ENCODE peak calls at places on chromosomes 2 and 18, in five cellular contexts. Z is NCI-H1105; E is AG20443; M is stimulated activated CD4-positive, alpha-beta T cell treated with anti-CD3 and anti-CD28 coated beads, Interleukin-15, amount 100 ng/mL, for 1 hour; L is cardiac muscle cell. F is an unnamed sample.

GRCh38 chr2:217551229-217551909 is 451.4 kb downstream of the TNS1 start:
- DNase-seq in Z (no peak), E (peak; percentile 81), M (no peak), L (peak; percentile 39), F (no peak)

GRCh38 chr2:237128026-237128703 is 42.5 kb downstream of the COPS8 start:
- DNase-seq in Z (no peak), E (peak; percentile 96), M (peak; percentile 14), L (no peak), F (no peak)

GRCh38 chr2:153939124-153939796 is 67.5 kb downstream of the GALNT13 start:
- DNase-seq in Z (no peak), E (no peak), M (no peak), L (no peak), F (no peak)

GRCh38 chr2:102615620-102616436 is 3.5 kb upstream of the SLC9A2 start:
- DNase-seq in Z (peak; percentile 37), E (peak; percentile 87), M (peak; percentile 14), L (peak; percentile 80), F (peak; percentile 37)

GRCh38 chr2:190199109-190199508 is 120.5 kb downstream of the HIBCH start:
- DNase-seq in Z (no peak), E (no peak), M (no peak), L (no peak), F (no peak)

GRCh38 chr2:128756372-128756730 is 437.7 kb upstream of the HS6ST1 start:
- DNase-seq in Z (no peak), E (no peak), M (no peak), L (peak; percentile 58), F (no peak)

GRCh38 chr18:22172594-22173049 is 3.2 kb downstream of the GATA6 start:
- DNase-seq in Z (no peak), E (no peak), M (no peak), L (peak; percentile 37), F (no peak)

GRCh38 chr18:3653263-3653858 is 203.4 kb downstream of the TGIF1 start:
- DNase-seq in Z (no peak), E (no peak), M (no peak), L (no peak), F (no peak)

GRCh38 chr2:102436284-102436683 is 13.3 kb downstream of the IL18RAP start:
- DNase-seq in Z (no peak), E (no peak), M (no peak), L (no peak), F (no peak)

GRCh38 chr2:96103906-96104861 is 12.2 kb downstream of the ADRA2B start:
- DNase-seq in Z (no peak), E (no peak), M (no peak), L (peak; percentile 13), F (peak; percentile 36)

GRCh38 chr2:172969609-172970008 is 106.0 kb upstream of the MAP3K20 start:
- DNase-seq in Z (no peak), E (no peak), M (no peak), L (no peak), F (no peak)

GRCh38 chr18:70373062-70373519 is 84.2 kb downstream of the SOCS6 start:
- DNase-seq in Z (no peak), E (peak; percentile 81), M (no peak), L (no peak), F (no peak)

GRCh38 chr2:120564213-120565094 is 171.2 kb upstream of the GLI2 start:
- DNase-seq in Z (peak; percentile 28), E (no peak), M (no peak), L (no peak), F (no peak)

GRCh38 chr2:219081701-219082331 is 21.1 kb upstream of the IHH start:
- DNase-seq in Z (no peak), E (no peak), M (no peak), L (no peak), F (no peak)

GRCh38 chr2:202009019-202009481 is 24.6 kb upstream of the FZD7 start:
- DNase-seq in Z (no peak), E (peak; percentile 55), M (no peak), L (no peak), F (no peak)

GRCh38 chr2:16320716-16321115 is 344.9 kb downstream of the CYRIA start:
- DNase-seq in Z (peak; percentile 71), E (no peak), M (no peak), L (no peak), F (no peak)

GRCh38 chr2:133918141-133918540 is 335.7 kb upstream of the MGAT5 start:
- DNase-seq in Z (no peak), E (no peak), M (no peak), L (no peak), F (no peak)

GRCh38 chr2:8662239-8662879 is 19.5 kb upstream of the ID2 start:
- DNase-seq in Z (no peak), E (peak; percentile 76), M (no peak), L (no peak), F (no peak)

GRCh38 chr18:49368876-49369440 is 91.5 kb downstream of the DYM start:
- DNase-seq in Z (no peak), E (no peak), M (no peak), L (no peak), F (no peak)

GRCh38 chr2:234643407-234643806 is 146.5 kb upstream of the ARL4C start:
- DNase-seq in Z (no peak), E (no peak), M (no peak), L (no peak), F (no peak)

GRCh38 chr2:130853391-130853790 is 16.7 kb downstream of the ARHGEF4 start:
- DNase-seq in Z (no peak), E (no peak), M (no peak), L (no peak), F (no peak)

GRCh38 chr2:134202361-134202760 is 51.5 kb upstream of the MGAT5 start:
- DNase-seq in Z (no peak), E (peak; percentile 18), M (no peak), L (no peak), F (no peak)

GRCh38 chr2:232533944-232534710 is 5.4 kb upstream of the CHRNG start:
- DNase-seq in Z (no peak), E (peak; percentile 28), M (no peak), L (no peak), F (no peak)

GRCh38 chr2:182144780-182145170 is 159.1 kb downstream of the PPP1R1C start:
- DNase-seq in Z (no peak), E (peak; percentile 66), M (no peak), L (peak; percentile 20), F (no peak)

GRCh38 chr2:20106746-20107145 is 55.3 kb upstream of the LAPTM4A start:
- DNase-seq in Z (no peak), E (no peak), M (peak; percentile 8), L (peak; percentile 60), F (no peak)

GRCh38 chr2:31962757-31963361 is 47.9 kb downstream of the MEMO1 start:
- DNase-seq in Z (no peak), E (no peak), M (no peak), L (no peak), F (no peak)

F was measured in CD4-positive, alpha-beta memory T cell.